ENCODE peak calls at places on chromosome 10, in four cellular contexts. Z, T, I and B are unnamed samples. For H3K4me1, the result is how much of the 10 kb centered on the place peaks cover.

GRCh38 chr10:87760195-87760905 is 57.7 kb downstream of the ATAD1 start:
- DNase-seq in Z (no peak), T (no peak), I (no peak), B (no peak)

GRCh38 chr10:132684164-132684891 is 101.6 kb downstream of the NKX6-2 start:
- DNase-seq in Z (no peak), T (peak), I (peak), B (no peak)

GRCh38 chr10:61640876-61641275 is 21.9 kb upstream of the CABCOCO1 start:
- DNase-seq in Z (no peak), T (no peak), I (no peak), B (no peak)

GRCh38 chr10:6722616-6723004 is 142.5 kb upstream of the PRKCQ start:
- DNase-seq in Z (no peak), T (no peak), I (no peak), B (no peak)

GRCh38 chr10:3886191-3886590 is 101.2 kb upstream of the KLF6 start:
- DNase-seq in Z (no peak), T (no peak), I (no peak), B (no peak)

GRCh38 chr10:46270086-46270811 is 16.5 kb upstream of the ANTXRL start:
- DNase-seq in Z (peak), T (no peak), I (peak), B (no peak)

GRCh38 chr10:23171232-23171876 is 20.8 kb upstream of the PTF1A start:
- DNase-seq in Z (no peak), T (no peak), I (no peak), B (no peak)

GRCh38 chr10:58661902-58662301 is 149.2 kb downstream of the BICC1 start:
- DNase-seq in Z (no peak), T (no peak), I (no peak), B (no peak)

GRCh38 chr10:86411281-86411841 is 44.8 kb upstream of the GRID1 start:
- DNase-seq in Z (no peak), T (peak), I (no peak), B (no peak)

GRCh38 chr10:44805461-44806210 is 105.5 kb upstream of the TMEM72 start:
- DNase-seq in Z (no peak), T (no peak), I (no peak), B (no peak)

GRCh38 chr10:69842020-69842419 is 40.3 kb downstream of the COL13A1 start:
- DNase-seq in Z (no peak), T (no peak), I (no peak), B (no peak)

GRCh38 chr10:69840773-69841172 is 39.1 kb downstream of the COL13A1 start:
- DNase-seq in Z (no peak), T (no peak), I (no peak), B (no peak)

GRCh38 chr10:69843923-69844322 is 42.2 kb downstream of the COL13A1 start:
- DNase-seq in Z (no peak), T (no peak), I (no peak), B (no peak)

GRCh38 chr10:69844698-69845097 is 43.0 kb downstream of the COL13A1 start:
- DNase-seq in Z (no peak), T (no peak), I (no peak), B (no peak)

GRCh38 chr10:69842932-69843331 is 41.2 kb downstream of the COL13A1 start:
- DNase-seq in Z (no peak), T (no peak), I (no peak), B (no peak)
- H3K4me1 ChIP-seq in Z (under half), T (under half), I (under half), B (under half)

DNA sequence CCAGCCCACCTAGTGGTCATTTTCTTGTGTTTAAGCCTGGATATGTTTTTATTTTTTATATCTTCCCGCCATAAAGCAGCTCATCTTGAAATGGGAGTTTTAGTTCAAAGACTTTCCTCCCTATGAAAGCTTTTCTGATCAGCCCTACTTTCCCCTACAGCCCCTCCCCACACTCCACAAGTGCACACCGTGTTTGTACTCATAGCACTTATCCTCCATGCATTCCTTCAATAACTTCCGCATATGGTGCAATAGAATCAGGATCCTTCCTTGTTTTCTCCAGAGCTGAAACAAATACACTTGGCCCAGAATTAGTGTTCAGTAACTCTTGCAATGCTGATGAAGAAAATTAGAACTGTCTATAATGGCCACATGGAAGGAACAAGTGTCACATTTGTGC is 235.9 kb downstream of the KCNMA1 start:
- DNase-seq in Z (no peak), T (no peak), I (no peak), B (no peak)
- TF ChIP-seq CTCF in Z (no peak), T (no peak), I (no peak), B (no peak)

GRCh38 chr10:89025453-89025852 is 34.9 kb downstream of the FAS start:
- DNase-seq in Z (no peak), T (no peak), I (no peak), B (no peak)

GRCh38 chr10:89022734-89023133 is 32.1 kb downstream of the FAS start:
- DNase-seq in Z (no peak), T (no peak), I (no peak), B (no peak)

GRCh38 chr10:89019589-89020327 is 29.2 kb downstream of the FAS start:
- DNase-seq in Z (no peak), T (no peak), I (no peak), B (no peak)
- TF ChIP-seq POLR2AphosphoS5 in Z (no peak), T (no peak), I (no peak), B (no peak)

GRCh38 chr10:97640174-97640867 is at the start of gene PI4K2A:
- DNase-seq in Z (peak), T (peak), I (peak), B (peak)
- H3K4me1 ChIP-seq in Z (under half), T (under half), I (under half), B (under half)

DNA sequence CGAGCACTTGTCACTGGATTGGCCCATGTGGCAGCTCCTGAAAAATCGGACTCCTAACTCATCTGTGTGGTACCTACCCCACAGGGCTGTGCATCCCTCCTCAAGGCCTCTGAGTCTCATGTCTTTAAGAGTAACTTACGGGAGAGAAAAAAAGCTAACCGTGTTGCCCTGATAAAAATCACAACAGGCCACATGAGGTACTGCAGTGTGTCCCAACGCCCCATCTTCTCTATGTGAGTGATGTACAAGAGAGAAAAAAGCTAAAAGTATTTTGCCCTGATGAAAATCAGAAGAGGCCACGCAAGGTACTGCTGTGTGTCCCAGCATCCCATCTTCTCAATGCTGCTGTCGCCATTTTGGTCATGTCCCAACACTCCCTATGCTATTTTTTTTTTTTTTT is 41.2 kb upstream of the ADRB1 start:
- DNase-seq in Z (no peak), T (no peak), I (no peak), B (no peak)
- TF ChIP-seq CTCF in Z (no peak), T (no peak), I (no peak), B (peak)

DNA sequence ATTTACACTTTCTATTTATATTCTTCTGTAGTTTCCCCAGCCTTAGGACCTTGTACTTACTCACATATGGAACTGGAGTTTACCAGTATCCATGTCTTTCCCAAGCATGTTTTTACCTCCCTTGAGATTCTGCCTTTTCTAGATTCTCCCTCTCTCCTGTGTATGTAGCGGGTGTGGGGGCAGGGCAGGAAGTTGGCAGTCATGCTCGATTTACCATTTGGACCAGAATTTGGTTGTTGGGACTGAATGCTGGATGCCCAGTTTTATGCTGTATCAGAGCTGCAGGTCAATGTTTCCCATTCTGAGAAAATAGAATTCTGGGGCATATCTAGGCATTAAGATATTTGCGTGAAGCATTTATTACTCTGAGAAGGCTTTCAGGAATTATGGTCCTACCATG is 14.2 kb downstream of the INPP5F start:
- DNase-seq in Z (no peak), T (no peak), I (no peak), B (no peak)
- TF ChIP-seq POLR2AphosphoS5 in Z (no peak), T (no peak), I (no peak), B (no peak)

DNA sequence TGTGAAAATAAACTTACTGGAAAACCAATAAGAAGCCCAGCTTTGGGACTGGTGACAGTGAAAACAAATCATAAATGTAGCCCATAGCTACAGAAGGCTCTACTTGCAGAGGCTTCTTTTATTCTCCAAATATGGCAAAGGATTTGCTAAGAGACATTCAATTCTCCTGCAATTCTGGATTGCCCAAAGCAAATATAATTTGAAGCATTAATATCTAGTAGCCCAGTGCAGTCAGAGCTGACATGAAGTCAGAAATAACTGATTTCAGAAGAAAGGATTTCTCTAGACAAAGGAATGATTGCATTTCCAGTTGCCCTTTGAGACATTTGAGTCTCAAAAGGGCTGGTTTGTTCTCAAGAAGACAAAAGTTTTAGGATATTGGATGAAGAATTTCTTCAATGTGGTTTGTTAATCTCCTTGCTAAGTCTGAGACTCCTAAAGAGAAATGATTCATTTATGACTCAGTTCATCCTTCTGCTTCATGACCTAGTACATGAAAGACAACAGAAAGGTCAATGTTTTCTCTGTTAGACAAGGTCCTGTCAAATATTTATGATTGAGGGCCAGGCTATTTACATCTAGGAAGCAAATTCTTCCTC is 27.8 kb downstream of the PPP1R3C start:
- DNase-seq in Z (no peak), T (no peak), I (no peak), B (no peak)
- H3K4me1 ChIP-seq in Z (under half), T (under half), I (under half), B (under half)